ENCODE peak calls at places on chromosomes 6 and 20, in nine cellular contexts. Q, X, M, A, L, P, T, W and O are unnamed samples.

GRCh38 chr6:95294047-95294446 is 283.3 kb upstream of the MANEA start:
- DNase-seq in Q (no peak), X (no peak), M (no peak), A (no peak), L (no peak), P (no peak), T (no peak), W (no peak), O (no peak)

GRCh38 chr6:3405679-3406078 is 51.2 kb downstream of the SLC22A23 start:
- DNase-seq in Q (no peak), X (peak; percentile 43), M (peak; percentile 51), A (peak; percentile 54), L (no peak), P (no peak), T (no peak), W (no peak), O (no peak)

GRCh38 chr6:90997076-90997475 is 410.2 kb upstream of the MAP3K7 start:
- DNase-seq in Q (peak; percentile 4), X (no peak), M (no peak), A (no peak), L (no peak), P (no peak), T (no peak), W (no peak), O (no peak)

GRCh38 chr20:32215729-32216128 is 8.0 kb downstream of the POFUT1 start:
- DNase-seq in Q (no peak), X (no peak), M (no peak), A (no peak), L (no peak), P (no peak), T (no peak), W (no peak), O (no peak)

GRCh38 chr6:156731436-156731835 is 45.7 kb upstream of the ARID1B start:
- DNase-seq in Q (no peak), X (peak; percentile 27), M (no peak), A (peak; percentile 16), L (no peak), P (no peak), T (no peak), W (no peak), O (no peak)

GRCh38 chr6:79668381-79668780 is 37.3 kb downstream of the SH3BGRL2 start:
- DNase-seq in Q (no peak), X (no peak), M (no peak), A (no peak), L (no peak), P (no peak), T (no peak), W (no peak), O (no peak)

GRCh38 chr6:52531396-52531795 is 45.5 kb downstream of the TRAM2 start:
- DNase-seq in Q (no peak), X (no peak), M (no peak), A (no peak), L (no peak), P (no peak), T (no peak), W (no peak), O (no peak)

GRCh38 chr20:17651761-17652388 is 30.2 kb downstream of the RRBP1 start:
- DNase-seq in Q (peak; percentile 57), X (no peak), M (no peak), A (no peak), L (peak; percentile 57), P (peak; percentile 34), T (peak; percentile 30), W (peak; percentile 40), O (peak; percentile 61)

GRCh38 chr6:82588859-82589412 is 225.3 kb downstream of the TPBG start:
- DNase-seq in Q (no peak), X (no peak), M (no peak), A (no peak), L (no peak), P (no peak), T (no peak), W (no peak), O (no peak)

GRCh38 chr20:48262396-48262795 is 477.1 kb upstream of the SULF2 start:
- DNase-seq in Q (no peak), X (no peak), M (no peak), A (no peak), L (no peak), P (no peak), T (no peak), W (no peak), O (no peak)

GRCh38 chr6:12875061-12875460 is 158.5 kb downstream of the PHACTR1 start:
- DNase-seq in Q (no peak), X (peak; percentile 18), M (no peak), A (no peak), L (no peak), P (no peak), T (no peak), W (no peak), O (no peak)

GRCh38 chr20:57106030-57106682 is 160.3 kb downstream of the BMP7 start:
- DNase-seq in Q (no peak), X (no peak), M (no peak), A (no peak), L (peak; percentile 82), P (no peak), T (no peak), W (no peak), O (no peak)

GRCh38 chr6:26520840-26521484 is 17.2 kb upstream of the HMGN4 start:
- DNase-seq in Q (peak; percentile 90), X (peak; percentile 88), M (peak; percentile 82), A (peak; percentile 74), L (peak; percentile 97), P (peak; percentile 89), T (peak; percentile 91), W (peak; percentile 93), O (peak; percentile 94)

GRCh38 chr6:139271056-139271455 is 20.7 kb downstream of the TXLNB start:
- DNase-seq in Q (peak; percentile 20), X (peak; percentile 92), M (no peak), A (peak; percentile 33), L (no peak), P (no peak), T (no peak), W (no peak), O (no peak)

DNA sequence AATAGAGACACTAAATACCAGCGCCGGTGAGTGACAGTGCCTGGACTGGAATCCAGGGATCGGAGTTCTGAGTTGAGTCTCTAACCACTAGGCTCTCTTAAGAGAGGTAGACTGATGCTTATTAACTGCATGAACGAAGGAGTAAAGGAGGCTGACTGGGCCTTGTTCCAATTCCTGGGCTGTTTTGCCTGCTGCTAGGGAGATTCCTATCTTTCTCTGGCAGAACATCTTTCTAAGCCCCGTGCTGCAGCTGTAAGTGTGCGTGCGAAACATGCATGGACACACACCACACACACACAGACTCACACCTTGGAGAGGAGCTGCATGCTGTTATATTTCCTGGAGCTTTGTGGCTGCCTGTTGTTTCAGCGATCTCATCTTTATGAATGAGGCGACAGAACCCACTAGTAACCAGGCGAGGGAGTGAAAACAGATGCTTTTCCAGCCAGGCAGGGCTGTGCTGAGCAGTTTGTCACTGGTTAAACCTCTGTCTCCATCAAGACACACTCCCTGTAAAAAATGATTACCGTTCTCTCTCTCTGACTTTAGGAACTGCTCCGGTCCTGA is 157.3 kb upstream of the ZNF217 start:
- DNase-seq in Q (no peak), X (peak; percentile 81), M (no peak), A (peak; percentile 58), L (no peak), P (no peak), T (no peak), W (no peak), O (no peak)
- H3K4me3 ChIP-seq in Q (no peak overlapping the region), X (no peak overlapping the region), M (no peak overlapping the region), A (no peak overlapping the region), L (no peak overlapping the region), P (no peak overlapping the region), T (no peak overlapping the region), W (no peak overlapping the region), O (no peak overlapping the region)

GRCh38 chr6:150664091-150664490 is 64.4 kb downstream of the PLEKHG1 start:
- DNase-seq in Q (no peak), X (no peak), M (no peak), A (no peak), L (no peak), P (no peak), T (no peak), W (no peak), O (no peak)

GRCh38 chr6:150667977-150668716 is 68.5 kb downstream of the PLEKHG1 start:
- DNase-seq in Q (peak; percentile 93), X (peak; percentile 90), M (peak; percentile 86), A (peak; percentile 86), L (no peak), P (peak; percentile 86), T (peak; percentile 93), W (peak; percentile 81), O (peak; percentile 84)

GRCh38 chr6:150668882-150669476 is 69.3 kb downstream of the PLEKHG1 start:
- DNase-seq in Q (no peak), X (no peak), M (no peak), A (no peak), L (no peak), P (no peak), T (no peak), W (no peak), O (no peak)

GRCh38 chr6:150662814-150663213 is 63.1 kb downstream of the PLEKHG1 start:
- DNase-seq in Q (no peak), X (no peak), M (no peak), A (no peak), L (no peak), P (no peak), T (no peak), W (no peak), O (no peak)

GRCh38 chr6:150666071-150666470 is 66.4 kb downstream of the PLEKHG1 start:
- DNase-seq in Q (peak; percentile 49), X (peak; percentile 73), M (no peak), A (no peak), L (no peak), P (peak; percentile 53), T (no peak), W (no peak), O (no peak)
- H3K4me3 ChIP-seq in Q (no peak overlapping the region), X (no peak overlapping the region), M (no peak overlapping the region), A (no peak overlapping the region), L (no peak overlapping the region), P (no peak overlapping the region), T (no peak overlapping the region), W (no peak overlapping the region), O (no peak overlapping the region)

GRCh38 chr6:73516712-73517489 is 3.9 kb downstream of the EEF1A1 start:
- DNase-seq in Q (no peak), X (peak; percentile 16), M (no peak), A (no peak), L (no peak), P (no peak), T (no peak), W (no peak), O (no peak)
- H3K4me3 ChIP-seq in Q (no peak overlapping the region), X (peak overlapping the region; percentile 31), M (no peak overlapping the region), A (peak overlapping the region; percentile 50), L (no peak overlapping the region), P (no peak overlapping the region), T (no peak overlapping the region), W (no peak overlapping the region), O (peak overlapping the region; percentile 15)

DNA sequence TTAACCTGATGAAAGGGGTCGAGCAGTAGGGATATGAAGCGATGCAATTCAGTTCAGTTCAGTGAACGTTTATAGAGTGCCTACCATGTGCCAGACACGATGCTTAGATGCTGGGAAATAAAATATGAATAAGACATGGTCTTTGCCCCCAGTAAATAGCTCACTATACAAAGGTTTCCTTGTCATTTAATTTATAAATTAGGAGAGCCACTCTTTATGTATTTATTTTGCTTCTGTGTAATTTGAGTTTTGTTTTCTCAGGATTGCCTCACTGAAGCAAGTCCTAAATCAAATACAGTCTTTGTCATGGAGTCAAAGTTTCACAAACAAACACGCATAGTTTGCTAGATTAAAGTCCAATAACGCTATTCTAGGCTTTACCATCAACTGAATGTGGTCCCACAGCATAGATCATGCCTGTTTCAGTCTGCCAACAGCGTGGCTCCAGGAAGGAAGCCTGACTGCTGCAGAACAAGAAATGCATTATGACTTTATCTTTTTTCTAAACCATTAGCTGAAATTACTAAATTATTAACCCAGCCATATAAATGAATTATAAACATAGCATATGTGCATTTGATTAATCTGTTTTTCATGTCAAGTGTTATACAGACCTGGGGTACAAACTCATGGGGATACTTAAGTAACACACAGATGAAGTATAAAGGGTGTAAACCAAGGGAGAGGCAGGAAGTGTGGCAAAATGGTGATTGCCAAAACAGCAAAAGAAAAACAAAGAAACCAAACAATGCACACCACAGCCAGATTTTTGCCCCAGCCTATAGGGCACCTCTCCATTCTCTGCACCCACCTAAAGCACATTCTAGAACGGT is 29.8 kb upstream of the CCN2 start:
- DNase-seq in Q (no peak), X (no peak), M (peak; percentile 100), A (no peak), L (no peak), P (no peak), T (no peak), W (no peak), O (no peak)
- H3K4me3 ChIP-seq in Q (no peak overlapping the region), X (no peak overlapping the region), M (no peak overlapping the region), A (no peak overlapping the region), L (no peak overlapping the region), P (no peak overlapping the region), T (no peak overlapping the region), W (no peak overlapping the region), O (no peak overlapping the region)